ENCODE peak calls at places on chromosomes 3 and 15, in seven cellular contexts. X is endothelial cell; H is mammary epithelial cell; E is CD4-positive, alpha-beta T cell; D is Daoy; Z is iPS-NIHi11; C is fibroblast of the conjunctiva. V is an unnamed sample.

GRCh38 chr3:41159581-41160189 is 39.6 kb upstream of the CTNNB1 start:
- DNase-seq in X (no peak), H (peak), E (no peak), D (peak), Z (no peak), C (no peak), V (no peak)

GRCh38 chr15:71565006-71565405 is 245.3 kb upstream of the NR2E3 start:
- DNase-seq in X (no peak), H (no peak), E (no peak), D (no peak), Z (no peak), C (no peak), V (no peak)

GRCh38 chr15:78207641-78208340 is 26.6 kb downstream of the ACSBG1 start:
- DNase-seq in X (no peak), H (no peak), E (no peak), D (no peak), Z (no peak), C (no peak), V (no peak)

GRCh38 chr3:124281453-124282316 is 289.8 kb upstream of the ROPN1 start:
- DNase-seq in X (no peak), H (peak), E (no peak), D (peak), Z (peak), C (no peak), V (no peak)

GRCh38 chr3:139491966-139492365 is 15.7 kb upstream of the RBP2 start:
- DNase-seq in X (no peak), H (no peak), E (no peak), D (no peak), Z (no peak), C (no peak), V (no peak)

GRCh38 chr15:44033894-44034293 is 161.2 kb downstream of the FRMD5 start:
- DNase-seq in X (no peak), H (peak), E (no peak), D (peak), Z (no peak), C (peak), V (no peak)

GRCh38 chr3:14288168-14288788 is 109.7 kb downstream of the LSM3 start:
- DNase-seq in X (no peak), H (no peak), E (no peak), D (no peak), Z (no peak), C (no peak), V (no peak)

GRCh38 chr15:33215941-33216872 is 21.7 kb upstream of the FMN1 start:
- DNase-seq in X (no peak), H (peak), E (no peak), D (peak), Z (peak), C (no peak), V (no peak)

GRCh38 chr15:59199775-59200465 is 6.7 kb upstream of the LDHAL6B start:
- DNase-seq in X (no peak), H (peak), E (no peak), D (peak), Z (no peak), C (no peak), V (no peak)

GRCh38 chr3:12869025-12869695 is 27.8 kb upstream of the RPL32 start:
- DNase-seq in X (peak), H (no peak), E (no peak), D (peak), Z (peak), C (no peak), V (no peak)

GRCh38 chr3:187743195-187744141 is 1.8 kb downstream of the BCL6 start:
- DNase-seq in X (peak), H (peak), E (peak), D (peak), Z (no peak), C (no peak), V (peak)

GRCh38 chr15:73127302-73127936 is 75.2 kb downstream of the NEO1 start:
- DNase-seq in X (peak), H (peak), E (no peak), D (peak), Z (peak), C (peak), V (no peak)

GRCh38 chr3:12165909-12166308 is 7.2 kb upstream of the TIMP4 start:
- DNase-seq in X (no peak), H (no peak), E (no peak), D (no peak), Z (no peak), C (no peak), V (no peak)

GRCh38 chr15:49110158-49110944 is 45.0 kb downstream of the COPS2 start:
- DNase-seq in X (no peak), H (no peak), E (no peak), D (no peak), Z (peak), C (no peak), V (no peak)

GRCh38 chr15:72009207-72009606 is 108.7 kb downstream of the MYO9A start:
- DNase-seq in X (no peak), H (no peak), E (no peak), D (no peak), Z (no peak), C (no peak), V (no peak)

GRCh38 chr3:79361748-79362378 is 405.9 kb downstream of the ROBO1 start:
- DNase-seq in X (no peak), H (peak), E (no peak), D (peak), Z (peak), C (peak), V (no peak)

GRCh38 chr3:33901862-33902563 is 103.6 kb downstream of the PDCD6IP start:
- DNase-seq in X (no peak), H (peak), E (no peak), D (no peak), Z (no peak), C (no peak), V (no peak)

GRCh38 chr3:3665961-3666640 is 133.1 kb upstream of the LRRN1 start:
- DNase-seq in X (no peak), H (no peak), E (no peak), D (no peak), Z (no peak), C (no peak), V (no peak)

GRCh38 chr15:51342249-51342999 is 969 bp downstream of the GLDN start:
- DNase-seq in X (no peak), H (no peak), E (no peak), D (no peak), Z (no peak), C (no peak), V (no peak)

GRCh38 chr3:119310052-119310451 is 15.9 kb downstream of the ARHGAP31 start:
- DNase-seq in X (no peak), H (peak), E (no peak), D (peak), Z (peak), C (peak), V (no peak)

GRCh38 chr3:107910713-107911259 is 180.0 kb downstream of the CD47 start:
- DNase-seq in X (no peak), H (no peak), E (no peak), D (no peak), Z (no peak), C (no peak), V (no peak)

GRCh38 chr3:46496745-46497555 is 826 bp upstream of the RTP3 start:
- DNase-seq in X (peak), H (no peak), E (peak), D (peak), Z (peak), C (no peak), V (peak)

GRCh38 chr15:27082019-27082418 is 111.0 kb downstream of the GABRG3 start:
- DNase-seq in X (no peak), H (no peak), E (no peak), D (no peak), Z (no peak), C (no peak), V (no peak)

GRCh38 chr3:77254967-77255831 is 215.3 kb downstream of the ROBO2 start:
- DNase-seq in X (peak), H (peak), E (no peak), D (peak), Z (peak), C (peak), V (no peak)

GRCh38 chr3:72171946-72172345 is 387.0 kb upstream of the PROK2 start:
- DNase-seq in X (no peak), H (no peak), E (no peak), D (no peak), Z (no peak), C (no peak), V (no peak)